ENCODE peak calls at places on chromosomes 2 and 18, in five cellular contexts. A, P, H, D and C are unnamed samples.

GRCh38 chr2:8525582-8526402 is 156.1 kb upstream of the ID2 start:
- DNase-seq in A (peak; percentile 79), D (peak; percentile 90), H (no peak), P (peak; percentile 62), C (peak; percentile 90)

GRCh38 chr2:145394181-145394580 is 874.3 kb upstream of the ZEB2 start:
- DNase-seq in D (no peak), H (no peak), A (no peak), P (no peak), C (no peak)

GRCh38 chr2:11344956-11345671 is 678 bp upstream of the ROCK2 start:
- DNase-seq in D (peak; percentile 74), P (peak; percentile 84), H (peak; percentile 77), A (no peak), C (no peak)

GRCh38 chr18:7272268-7273049 is 41.6 kb downstream of the LRRC30 start:
- DNase-seq in P (peak; percentile 74), D (peak; percentile 67), A (peak; percentile 71), H (no peak), C (no peak)

GRCh38 chr18:1013951-1014350 is 109.3 kb downstream of the ADCYAP1 start:
- DNase-seq in A (no peak), P (no peak), D (no peak), H (no peak), C (no peak)

GRCh38 chr18:55506074-55506473 is 81.9 kb downstream of the TCF4 start:
- DNase-seq in D (no peak), A (no peak), P (no peak), H (no peak), C (no peak)

GRCh38 chr18:75828379-75828778 is 400.9 kb upstream of the SMIM21 start:
- DNase-seq in A (peak; percentile 32), P (no peak), H (no peak), D (no peak), C (no peak)

GRCh38 chr2:46827274-46827930 is 88.2 kb downstream of the MCFD2 start:
- DNase-seq in H (peak; percentile 49), P (no peak), A (no peak), D (no peak), C (no peak)

GRCh38 chr18:29154758-29155725 is 978.1 kb upstream of the CDH2 start:
- DNase-seq in P (no peak), H (peak; percentile 48), D (no peak), A (no peak), C (no peak)

GRCh38 chr18:79251021-79251420 is 144.7 kb upstream of the NFATC1 start:
- DNase-seq in H (no peak), A (no peak), P (no peak), D (no peak), C (no peak)

GRCh38 chr18:2192562-2192961 is 378.7 kb downstream of the METTL4 start:
- DNase-seq in P (no peak), H (no peak), D (no peak), A (no peak), C (no peak)

GRCh38 chr2:160632576-160632975 is 139.0 kb upstream of the RBMS1 start:
- DNase-seq in D (no peak), A (no peak), P (no peak), H (no peak), C (no peak)

GRCh38 chr2:101106453-101107181 is 44.6 kb downstream of the TBC1D8 start:
- DNase-seq in D (peak; percentile 61), A (no peak), P (no peak), H (no peak), C (no peak)

GRCh38 chr2:88212251-88212790 is 42.2 kb downstream of the THNSL2 start:
- DNase-seq in H (no peak), D (no peak), A (no peak), P (no peak), C (no peak)

GRCh38 chr2:12089001-12089400 is 342.6 kb downstream of the LPIN1 start:
- DNase-seq in H (no peak), D (no peak), A (no peak), P (no peak), C (no peak)

GRCh38 chr2:11109002-11109401 is 46.3 kb upstream of the SLC66A3 start:
- DNase-seq in P (no peak), A (no peak), H (no peak), D (no peak), C (no peak)

GRCh38 chr2:195022514-195022842 is 634.5 kb upstream of the SLC39A10 start:
- DNase-seq in P (no peak), D (no peak), A (no peak), H (no peak), C (no peak)

GRCh38 chr2:33433279-33434235 is 42.9 kb upstream of the RASGRP3 start:
- DNase-seq in D (no peak), H (no peak), P (no peak), A (no peak), C (no peak)

GRCh38 chr2:84894131-84894586 is 11.3 kb upstream of the TMSB10 start:
- DNase-seq in P (no peak), A (no peak), H (no peak), D (no peak), C (no peak)

GRCh38 chr2:2108189-2108588 is 222.9 kb downstream of the MYT1L start:
- DNase-seq in P (no peak), A (no peak), H (no peak), D (no peak), C (no peak)
- H3K4me3 ChIP-seq in P (no peak overlapping the region), A (no peak overlapping the region), H (no peak overlapping the region), D (no peak overlapping the region), C (no peak overlapping the region)

DNA sequence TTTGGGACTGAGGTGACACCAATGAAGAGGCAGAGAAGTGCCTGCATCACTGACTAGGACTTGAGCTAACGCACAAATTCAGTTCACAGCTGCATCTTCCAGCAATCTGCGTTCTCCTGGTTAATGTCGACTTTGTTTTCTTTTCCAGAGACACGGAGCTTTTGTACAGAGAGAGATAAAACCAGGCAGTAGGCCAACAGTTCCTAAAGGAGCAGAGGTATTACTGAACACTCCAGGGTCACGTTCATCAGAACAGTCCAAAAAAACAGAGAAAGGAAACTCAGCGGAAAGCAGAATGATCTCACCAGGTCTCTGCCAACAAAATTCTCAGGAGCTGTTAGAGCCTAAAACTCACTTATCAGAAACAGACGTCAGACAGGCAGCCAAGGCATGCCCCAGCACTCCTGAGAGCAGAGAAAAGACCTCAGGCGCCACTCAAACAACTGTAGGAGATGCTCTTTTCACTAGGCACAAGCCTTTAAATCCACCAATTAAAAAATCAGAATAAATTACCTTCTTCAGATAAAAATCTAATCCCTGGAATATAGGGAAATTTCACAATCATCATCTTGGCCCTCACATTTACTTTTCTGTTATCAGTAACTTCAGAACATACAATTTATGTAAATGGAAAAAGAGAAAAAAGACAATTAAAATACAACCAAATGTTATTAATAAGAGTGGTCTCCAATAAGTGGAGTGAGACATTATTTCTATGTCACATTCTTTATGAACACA is 95.9 kb upstream of the SPTBN1 start:
- DNase-seq in D (no peak), A (peak; percentile 58), H (no peak), P (peak; percentile 66), C (no peak)
- H3K4me3 ChIP-seq in D (no peak overlapping the region), A (peak overlapping the region; percentile 38), H (no peak overlapping the region), P (no peak overlapping the region), C (no peak overlapping the region)

GRCh38 chr2:68714866-68715265 is 19.7 kb upstream of the ARHGAP25 start:
- DNase-seq in P (no peak), H (no peak), D (peak; percentile 87), A (no peak), C (peak; percentile 90)
- H3K4me3 ChIP-seq in P (no peak overlapping the region), H (no peak overlapping the region), D (no peak overlapping the region), A (no peak overlapping the region), C (peak overlapping the region; percentile 39)

GRCh38 chr2:96265840-96266569 is at the start of the genes CIAO1 and TMEM127:
- DNase-seq in D (peak; percentile 99), P (peak; percentile 99), A (peak; percentile 97), H (peak; percentile 99), C (peak; percentile 100)

GRCh38 chr2:96262306-96262705 is 3.5 kb downstream of the TMEM127 start:
- DNase-seq in H (no peak), A (no peak), P (no peak), D (no peak), C (no peak)

GRCh38 chr2:96265349-96265839 is 403 bp downstream of the TMEM127 start:
- DNase-seq in H (peak; percentile 56), P (no peak), A (peak; percentile 88), D (peak; percentile 75), C (no peak)

GRCh38 chr2:96264656-96265348 is 995 bp downstream of the TMEM127 start:
- DNase-seq in P (no peak), H (no peak), D (peak; percentile 64), A (peak; percentile 69), C (no peak)

GRCh38 chr2:96264086-96264485 is 1.7 kb downstream of the TMEM127 start:
- DNase-seq in P (no peak), A (peak; percentile 41), D (no peak), H (no peak), C (no peak)
- H3K4me3 ChIP-seq in P (no peak overlapping the region), A (peak overlapping the region; percentile 96), D (peak overlapping the region; percentile 90), H (no peak overlapping the region), C (peak overlapping the region; percentile 89)

DNA sequence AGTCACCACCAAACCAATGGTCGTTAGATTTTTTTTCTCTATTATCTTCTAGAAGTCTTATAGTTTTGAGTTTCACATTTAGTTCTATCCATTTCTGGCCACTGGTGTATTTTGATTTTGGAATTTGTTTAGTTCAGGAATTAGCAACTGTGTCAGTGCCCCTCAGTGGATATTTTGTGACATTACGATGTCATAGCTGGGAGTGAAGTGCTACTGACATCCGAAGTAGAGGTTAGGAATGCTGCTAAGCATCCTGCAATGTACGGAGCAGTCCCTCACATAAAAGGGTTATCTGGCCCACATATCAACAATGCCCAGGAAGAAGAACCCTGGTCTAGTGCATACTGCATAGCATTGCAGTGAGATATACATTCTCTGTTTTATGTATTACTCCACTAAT is 157.4 kb upstream of the RGPD4 start:
- DNase-seq in A (peak; percentile 30), H (no peak), P (no peak), D (no peak), C (no peak)
- H3K4me3 ChIP-seq in A (no peak overlapping the region), H (no peak overlapping the region), P (no peak overlapping the region), D (no peak overlapping the region), C (no peak overlapping the region)

GRCh38 chr2:26344581-26345283 is 1.2 kb upstream of the SELENOI start:
- DNase-seq in D (peak; percentile 76), H (no peak), A (no peak), P (no peak), C (no peak)
- H3K4me3 ChIP-seq in D (peak overlapping the region; percentile 89), H (peak overlapping the region; percentile 72), A (peak overlapping the region; percentile 95), P (peak overlapping the region; percentile 85), C (peak overlapping the region; percentile 95)

GRCh38 chr2:232637832-232638231 is 4.4 kb downstream of the EFHD1 start:
- DNase-seq in P (no peak), A (no peak), H (no peak), D (no peak), C (no peak)

GRCh38 chr2:232633413-232634318 is at the start of gene EFHD1:
- DNase-seq in H (peak; percentile 83), A (peak; percentile 87), D (peak; percentile 77), P (peak; percentile 91), C (peak; percentile 88)

GRCh38 chr2:232636788-232637420 is 3.5 kb downstream of the EFHD1 start:
- DNase-seq in P (no peak), H (no peak), A (no peak), D (no peak), C (no peak)

GRCh38 chr2:232634319-232635150 is 1.1 kb downstream of the EFHD1 start:
- DNase-seq in A (peak; percentile 44), P (peak; percentile 73), D (no peak), H (no peak), C (no peak)

DNA sequence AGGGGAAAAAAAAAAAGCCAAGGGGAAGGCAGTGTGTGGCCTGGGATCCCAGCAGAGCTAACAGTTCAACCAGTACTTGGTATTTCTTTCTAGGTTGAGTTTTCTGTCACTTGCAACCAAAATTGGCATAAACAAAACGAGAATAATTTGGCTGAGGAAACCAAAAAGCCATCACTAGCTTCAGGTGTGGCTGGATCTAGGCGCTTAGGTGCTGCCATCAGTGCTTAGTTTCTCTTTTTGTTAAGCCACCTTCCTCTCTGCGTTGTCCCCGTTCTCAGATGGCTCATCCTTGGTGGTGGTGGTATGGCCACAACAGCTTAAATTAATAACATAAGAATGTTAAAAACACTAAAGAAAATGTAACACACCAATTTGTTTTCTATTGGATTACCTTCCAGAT is 2.4 kb downstream of the EFHD1 start:
- DNase-seq in H (no peak), D (no peak), P (no peak), A (no peak), C (no peak)
- H3K4me3 ChIP-seq in H (no peak overlapping the region), D (no peak overlapping the region), P (no peak overlapping the region), A (no peak overlapping the region), C (no peak overlapping the region)